ENCODE peak calls at places on chromosome X, in five cellular contexts. O is fibroblast of lung, B is right lobe of liver, F is heart left ventricle, D is pancreas. I is an unnamed sample.
A peak's percentile ranks its signal among the peaks of the same experiment; 100 is the strongest.

GRCh38 chrX:97672608-97673007 is 788.9 kb downstream of the RPA4 start:
- DNase-seq in O (no peak), B (no peak), F (no peak), D (no peak), I (no peak)

GRCh38 chrX:42269186-42269585 is 345.8 kb upstream of the CASK start:
- DNase-seq in O (no peak), B (no peak), F (no peak), D (no peak), I (no peak)

GRCh38 chrX:28120076-28120475 is 138.8 kb upstream of the DCAF8L1 start:
- DNase-seq in O (no peak), B (no peak), F (no peak), D (no peak), I (no peak)

GRCh38 chrX:153778684-153779101 is 2.1 kb upstream of the SRPK3 start:
- DNase-seq in O (no peak), B (peak; percentile 58), F (no peak), D (peak; percentile 68), I (no peak)

GRCh38 chrX:105267167-105267566 is 46.7 kb upstream of the TEX13A start:
- DNase-seq in O (no peak), B (no peak), F (no peak), D (no peak), I (no peak)

GRCh38 chrX:65750674-65751469 is 83.4 kb downstream of the MSN start:
- DNase-seq in O (no peak), B (no peak), F (no peak), D (no peak), I (no peak)

GRCh38 chrX:18861436-18861950 is 122.4 kb downstream of the PHKA2 start:
- DNase-seq in O (no peak), B (no peak), F (no peak), D (no peak), I (no peak)

GRCh38 chrX:124030520-124030919 is 69.0 kb downstream of the STAG2 start:
- DNase-seq in O (no peak), B (no peak), F (no peak), D (no peak), I (no peak)

GRCh38 chrX:49840679-49841078 is 11.6 kb downstream of the PAGE4 start:
- DNase-seq in O (peak; percentile 22), B (peak; percentile 57), F (peak; percentile 37), D (peak; percentile 85), I (no peak)

GRCh38 chrX:96204928-96205327 is 479.7 kb upstream of the DIAPH2 start:
- DNase-seq in O (no peak), B (no peak), F (no peak), D (no peak), I (no peak)
- TF ChIP-seq CTCF in O (no peak), B (no peak), F (no peak), D (no peak), I (no peak)

DNA sequence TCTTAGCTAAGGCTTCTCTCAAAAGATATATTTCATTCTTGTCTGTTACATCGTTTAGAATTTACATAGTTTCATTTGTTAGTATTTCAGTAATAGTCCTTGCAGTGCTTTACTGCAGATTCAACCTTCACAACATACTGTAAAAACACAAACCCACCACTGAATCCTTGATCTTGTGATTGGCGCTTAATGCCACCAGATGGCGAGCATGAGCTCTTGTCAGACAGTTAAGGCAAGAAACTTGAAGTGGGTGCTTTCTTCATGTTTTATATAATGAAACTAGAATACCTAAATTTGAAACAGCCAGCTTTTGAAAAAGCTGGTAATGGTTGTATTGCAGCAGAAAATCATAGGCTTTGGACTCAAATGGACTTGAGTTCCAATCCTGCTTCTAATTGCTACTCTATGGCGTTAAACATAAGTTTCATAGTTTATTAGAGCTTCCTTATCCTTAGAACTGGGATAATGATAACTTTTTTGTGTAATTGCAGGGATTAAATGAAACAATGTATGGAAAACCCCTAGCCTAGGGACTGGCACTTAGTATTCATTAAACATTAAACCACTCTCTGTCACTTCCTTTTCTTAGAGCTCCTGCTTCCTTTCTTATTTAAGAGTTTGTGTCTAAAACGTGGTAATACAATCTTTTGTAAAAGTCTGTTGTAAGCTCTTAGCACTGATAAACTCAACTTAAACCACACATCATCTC is 95.1 kb downstream of the USP9X start:
- DNase-seq in O (peak; percentile 70), B (no peak), F (peak; percentile 8), D (no peak), I (peak; percentile 34)
- TF ChIP-seq CTCF in O (peak; percentile 56), B (peak; percentile 61), F (peak; percentile 53), D (peak; percentile 46), I (peak; percentile 86)

GRCh38 chrX:9566150-9566621 is 101.3 kb downstream of the TBL1X start:
- DNase-seq in O (peak; percentile 85), B (peak; percentile 78), F (peak; percentile 55), D (no peak), I (peak; percentile 49)
- TF ChIP-seq CTCF in O (no peak), B (peak; percentile 31), F (no peak), D (no peak), I (no peak)

DNA sequence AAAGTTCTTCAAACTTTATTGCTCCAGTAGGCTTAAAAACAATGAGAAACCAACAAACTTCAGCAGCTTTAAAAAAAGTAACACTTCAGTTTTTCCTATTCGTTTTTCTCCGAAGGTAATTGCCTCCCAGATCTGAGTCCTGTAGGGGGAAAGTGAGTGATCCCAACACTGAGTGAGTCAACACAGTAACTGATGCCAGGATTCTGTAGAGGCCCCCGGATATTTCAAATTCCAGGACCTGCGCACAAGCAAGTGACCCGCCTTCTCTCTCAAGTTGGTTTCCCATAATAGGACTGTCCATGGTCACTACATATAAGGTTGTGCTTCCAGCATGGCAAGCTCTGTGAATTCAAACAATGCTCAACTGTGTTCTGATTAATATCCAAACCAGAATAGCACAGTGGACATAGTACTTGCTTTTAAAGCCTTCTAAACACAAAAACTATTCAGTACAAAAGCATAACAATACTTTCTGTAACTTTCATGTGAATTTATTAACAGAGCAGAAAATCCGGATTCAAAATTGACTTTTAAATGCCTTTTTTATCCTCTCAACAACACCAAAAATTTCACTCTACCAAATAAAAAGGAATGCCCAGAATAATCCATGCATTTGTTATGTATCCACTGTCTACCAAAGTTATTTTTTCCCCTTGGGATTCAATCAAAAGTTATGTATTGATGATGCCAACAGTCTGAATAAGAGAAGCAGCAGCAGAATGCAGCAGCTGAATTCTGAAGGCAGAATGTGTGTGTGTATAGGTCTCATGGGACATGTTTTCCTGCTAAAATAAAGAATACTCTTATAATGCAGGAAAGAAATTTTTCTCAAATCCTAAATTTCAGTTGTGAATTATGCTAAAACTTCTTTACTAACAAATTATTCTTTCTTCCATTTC is at the start of gene DMD:
- DNase-seq in O (peak; percentile 88), B (no peak), F (peak; percentile 59), D (no peak), I (peak; percentile 8)
- TF ChIP-seq CTCF in O (no peak), B (no peak), F (no peak), D (no peak), I (no peak)

GRCh38 chrX:132373610-132374009 is 115.2 kb downstream of the MBNL3 start:
- DNase-seq in O (no peak), B (peak; percentile 39), F (no peak), D (no peak), I (no peak)
- TF ChIP-seq CTCF in O (no peak), B (no peak), F (no peak), D (no peak), I (no peak)

DNA sequence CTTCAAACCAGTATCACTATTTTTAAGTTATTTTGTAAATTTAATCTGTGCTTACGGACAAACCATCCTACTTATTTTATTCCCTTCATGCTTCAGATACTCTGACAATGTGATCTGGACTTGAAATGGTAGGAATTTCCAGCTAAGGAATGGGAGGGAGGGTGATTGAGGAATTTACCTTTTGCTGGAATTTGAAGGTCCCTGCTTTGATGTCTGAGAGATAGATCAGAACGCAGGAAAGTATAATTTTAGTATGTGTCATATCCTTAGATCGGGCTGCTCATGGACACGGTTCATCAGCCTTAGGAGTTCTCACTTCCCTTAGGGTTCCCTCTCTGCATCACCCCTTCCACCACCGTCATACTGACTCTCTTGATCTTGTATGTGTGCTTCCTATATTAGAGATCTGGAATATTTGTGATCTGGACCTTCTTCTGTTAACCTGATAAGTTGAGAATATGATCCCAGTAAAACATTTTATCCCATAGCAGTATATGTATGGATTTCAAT is 16.8 kb downstream of the OCRL start:
- DNase-seq in O (no peak), B (no peak), F (no peak), D (no peak), I (no peak)
- TF ChIP-seq CTCF in O (no peak), B (no peak), F (no peak), D (no peak), I (no peak)

GRCh38 chrX:11756354-11757318 is 1.4 kb upstream of the MSL3 start:
- DNase-seq in O (no peak), B (no peak), F (no peak), D (no peak), I (no peak)
- TF ChIP-seq CTCF in O (no peak), B (no peak), F (no peak), D (no peak), I (no peak)

DNA sequence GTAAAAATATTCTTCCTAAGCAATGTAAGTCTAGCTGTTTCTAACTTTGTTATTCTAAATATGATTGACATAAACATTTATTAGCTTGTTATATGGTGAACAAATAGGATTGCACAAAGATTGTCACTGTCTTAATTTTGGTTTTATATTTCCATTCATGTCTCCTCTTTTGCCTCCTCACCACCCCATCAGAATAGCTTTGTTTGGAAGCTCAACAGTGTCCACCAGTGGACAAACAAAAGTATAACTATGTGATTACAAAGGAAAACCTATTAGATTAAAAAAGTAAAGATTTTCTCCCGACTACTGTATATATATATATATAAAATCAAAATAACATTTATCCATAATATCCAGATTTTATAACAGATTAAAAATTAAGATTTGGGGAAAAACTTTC is 468.2 kb downstream of the ZIC3 start:
- DNase-seq in O (no peak), B (no peak), F (no peak), D (no peak), I (no peak)
- TF ChIP-seq CTCF in O (no peak), B (no peak), F (no peak), D (no peak), I (no peak)

DNA sequence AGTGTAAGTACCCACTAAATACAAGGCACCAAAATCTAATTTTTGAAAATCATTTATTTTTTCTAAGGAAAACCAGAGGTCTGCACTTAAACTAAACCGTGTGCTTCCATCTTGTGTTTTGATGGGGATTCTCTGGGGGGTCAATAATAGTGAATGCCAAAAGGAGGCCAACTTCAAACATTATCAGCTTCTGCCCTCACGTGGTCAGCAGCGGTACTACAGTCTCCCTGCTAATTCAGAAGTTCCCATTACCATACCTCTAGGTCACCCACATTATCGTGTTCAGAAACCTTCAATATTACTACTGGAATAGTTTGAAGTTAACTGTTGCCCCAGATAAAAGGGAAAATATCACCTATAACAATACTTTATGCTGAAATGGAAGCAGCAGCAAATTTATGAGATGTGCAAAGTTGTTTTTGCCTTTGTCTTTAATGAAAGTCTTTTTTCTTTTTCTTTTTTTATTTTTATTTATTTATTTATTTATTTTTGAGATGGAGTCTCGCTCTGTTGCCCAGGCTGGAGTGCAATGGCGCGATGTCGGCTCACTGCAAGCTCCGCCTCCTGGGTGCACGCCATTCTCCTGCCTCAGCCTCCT is 17.3 kb downstream of the CTPS2 start:
- DNase-seq in O (peak; percentile 59), B (peak; percentile 50), F (peak; percentile 18), D (no peak), I (no peak)
- TF ChIP-seq CTCF in O (peak; percentile 67), B (peak; percentile 85), F (peak; percentile 65), D (peak; percentile 85), I (peak; percentile 95)

I was measured in AG09319.